ENCODE peak calls at places on chromosomes 16 and 17, in five cellular contexts. B, P, J, U and W are unnamed samples.

GRCh38 chr17:82603981-82604448 is 44.2 kb downstream of the WDR45B start:
- DNase-seq in P (peak), J (no peak), B (no peak), U (no peak), W (no peak)

GRCh38 chr16:17318200-17318599 is 152.6 kb downstream of the XYLT1 start:
- DNase-seq in J (no peak), B (peak), P (no peak), U (no peak), W (no peak)

GRCh38 chr16:58462499-58462996 is 37.4 kb upstream of the NDRG4 start:
- DNase-seq in J (no peak), B (no peak), P (no peak), U (peak), W (no peak)

GRCh38 chr17:15133143-15133542 is 132.0 kb downstream of the PMP22 start:
- DNase-seq in P (no peak), U (no peak), J (no peak), B (no peak), W (no peak)

GRCh38 chr16:58345574-58346354 is 46.5 kb upstream of the GINS3 start:
- DNase-seq in J (no peak), B (peak), U (no peak), P (no peak), W (no peak)

GRCh38 chr16:87728026-87728425 is 37.8 kb downstream of the KLHDC4 start:
- DNase-seq in B (peak), J (no peak), P (no peak), U (no peak), W (no peak)

GRCh38 chr16:57253410-57253927 is 8.4 kb downstream of the ARL2BP start:
- DNase-seq in B (peak), U (no peak), P (no peak), J (no peak), W (no peak)

GRCh38 chr16:61030616-61031015 is 1005.6 kb downstream of the CDH8 start:
- DNase-seq in U (no peak), J (no peak), P (no peak), B (no peak), W (no peak)

GRCh38 chr16:24685539-24686432 is 43.7 kb upstream of the TNRC6A start:
- DNase-seq in B (peak), P (peak), U (peak), J (peak), W (peak)

GRCh38 chr17:75996665-75997590 is 3.7 kb upstream of the CDK3 start:
- DNase-seq in P (no peak), U (no peak), B (peak), J (no peak), W (peak)

GRCh38 chr16:57264950-57265371 is 19.5 kb downstream of the PLLP start:
- DNase-seq in U (no peak), B (no peak), P (peak), J (no peak), W (no peak)

GRCh38 chr16:87380875-87381274 is 2.7 kb downstream of the FBXO31 start:
- DNase-seq in B (peak), P (no peak), U (no peak), J (no peak), W (no peak)

GRCh38 chr17:7132511-7133094 is 18.0 kb upstream of the ASGR2 start:
- DNase-seq in P (no peak), J (peak), B (peak), U (peak), W (peak)

GRCh38 chr17:4130715-4131114 is 12.1 kb downstream of the ZZEF1 start:
- DNase-seq in B (no peak), J (no peak), P (no peak), U (no peak), W (no peak)

GRCh38 chr16:8851761-8852403 is 16.9 kb downstream of the CARHSP1 start:
- DNase-seq in J (peak), P (peak), U (no peak), B (no peak), W (no peak)

GRCh38 chr16:84367297-84367680 is 1.0 kb upstream of the ATP2C2 start:
- DNase-seq in B (no peak), J (no peak), P (no peak), U (no peak), W (no peak)

GRCh38 chr17:59534583-59534982 is 30.8 kb upstream of the DHX40 start:
- DNase-seq in J (no peak), U (no peak), B (peak), P (peak), W (no peak)

GRCh38 chr16:89122322-89122831 is 28.7 kb downstream of the ACSF3 start:
- DNase-seq in B (no peak), P (no peak), U (no peak), J (peak), W (no peak)

GRCh38 chr17:62678214-62678919 is 50.9 kb downstream of the MRC2 start:
- DNase-seq in B (no peak), U (no peak), J (no peak), P (peak), W (no peak)

GRCh38 chr17:63309021-63309420 is 137.1 kb downstream of the CYB561 start:
- DNase-seq in U (no peak), J (no peak), B (peak), P (no peak), W (no peak)

GRCh38 chr17:81691608-81692007 is 7.8 kb downstream of the HGS start:
- DNase-seq in J (no peak), U (no peak), B (no peak), P (no peak), W (no peak)

GRCh38 chr17:75783069-75783783 is 1.4 kb upstream of the UNK start:
- DNase-seq in P (peak), J (no peak), U (no peak), B (peak), W (no peak)

GRCh38 chr16:68186877-68187276 is 49.0 kb downstream of the ESRP2 start:
- DNase-seq in B (no peak), U (no peak), P (no peak), J (no peak), W (no peak)

GRCh38 chr16:84607694-84608093 is 10.2 kb downstream of the COTL1 start:
- DNase-seq in P (no peak), J (no peak), U (no peak), B (no peak), W (no peak)

GRCh38 chr16:67641779-67642708 is 2.9 kb upstream of the CARMIL2 start:
- DNase-seq in B (peak), U (no peak), P (no peak), J (no peak), W (no peak)

GRCh38 chr16:66242672-66243071 is 123.8 kb upstream of the CDH5 start:
- DNase-seq in P (no peak), J (no peak), U (no peak), B (no peak), W (no peak)

GRCh38 chr16:31513126-31513525 is 4.9 kb upstream of the RUSF1 start:
- DNase-seq in P (no peak), B (peak), U (no peak), J (no peak), W (no peak)

GRCh38 chr16:56673916-56674315 is 4.3 kb downstream of the MT1H start:
- DNase-seq in U (no peak), J (no peak), B (peak), P (no peak), W (peak)

GRCh38 chr16:67245674-67246080 is 1.6 kb downstream of the FHOD1 start:
- DNase-seq in P (no peak), U (no peak), B (no peak), J (no peak), W (no peak)

GRCh38 chr16:79836129-79836528 is 235.6 kb upstream of the MAF start:
- DNase-seq in P (no peak), B (no peak), J (no peak), U (no peak), W (no peak)
- TF ChIP-seq CTCF in P (no peak), B (no peak), J (no peak), U (no peak), W (no peak)

GRCh38 chr16:51151951-51152663 is 1.0 kb upstream of the SALL1 start:
- DNase-seq in J (peak), P (peak), U (peak), B (peak), W (peak)
- TF ChIP-seq CTCF in J (no peak), P (no peak), U (no peak), B (no peak), W (no peak)

GRCh38 chr16:3088450-3088849 is 10.6 kb downstream of the ZSCAN10 start:
- DNase-seq in J (no peak), B (no peak), P (no peak), U (no peak), W (no peak)
- TF ChIP-seq CTCF in J (no peak), B (no peak), P (no peak), U (no peak), W (no peak)

DNA sequence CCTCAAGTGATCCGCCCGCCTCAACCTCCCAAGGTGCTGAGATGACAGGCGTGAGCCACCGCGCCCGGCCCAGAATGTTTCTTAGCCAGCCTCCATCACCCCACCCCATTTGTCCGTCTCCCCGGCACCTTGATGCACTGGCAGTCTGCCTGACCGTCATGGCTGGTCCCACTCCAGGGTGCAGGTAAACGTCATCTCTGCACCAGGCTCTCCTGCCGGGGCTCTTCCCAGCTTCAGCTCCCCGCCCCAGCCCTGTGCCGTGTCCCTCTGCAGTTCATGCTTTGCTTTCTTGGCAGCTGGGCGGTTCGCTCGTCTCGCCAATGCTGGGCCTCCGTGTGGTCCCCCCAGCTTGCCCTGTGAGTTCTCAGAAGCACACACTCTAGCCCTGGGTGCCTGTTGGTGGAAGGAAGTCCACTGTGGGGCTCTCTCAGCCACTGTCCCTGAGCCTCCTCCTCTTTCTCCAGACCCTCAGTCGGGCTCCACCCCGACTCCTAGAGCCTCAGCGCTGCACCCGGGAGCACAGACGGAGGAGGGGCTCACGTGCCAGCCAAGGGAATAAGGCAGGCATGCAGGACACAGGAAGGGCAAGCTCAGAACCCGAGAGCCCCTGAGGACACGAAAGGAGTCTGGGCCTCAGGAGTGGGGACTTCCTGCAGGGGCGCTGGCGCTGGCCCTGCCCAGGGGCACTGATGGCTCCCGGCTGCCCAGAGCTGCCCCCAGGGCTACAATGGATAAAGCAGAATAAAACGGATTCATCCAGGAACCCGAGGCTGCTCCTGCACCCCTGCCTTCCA is 12.0 kb downstream of the HS3ST6 start:
- DNase-seq in P (peak), B (no peak), U (no peak), J (no peak), W (no peak)
- TF ChIP-seq CTCF in P (no peak), B (no peak), U (no peak), J (no peak), W (no peak)

DNA sequence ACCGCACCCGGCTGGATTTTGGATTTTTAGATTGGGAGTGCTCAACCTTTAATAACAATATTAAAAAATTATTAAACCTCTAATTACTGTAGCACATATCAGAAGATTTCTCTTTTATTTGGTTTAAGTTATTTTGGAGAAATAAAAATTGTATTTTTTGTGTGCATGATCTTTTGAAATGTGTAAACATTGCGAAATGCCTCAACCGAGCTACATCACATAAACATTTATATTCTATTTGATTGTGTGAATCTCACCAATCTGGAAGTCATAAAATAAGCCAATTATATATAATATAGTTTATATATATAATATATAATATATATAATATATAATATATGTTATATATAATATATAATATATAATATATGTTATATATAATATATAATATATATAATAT is 696.2 kb upstream of the RBFOX1 start:
- DNase-seq in U (no peak), B (no peak), P (no peak), J (no peak), W (no peak)
- TF ChIP-seq CTCF in U (no peak), B (no peak), P (no peak), J (no peak), W (no peak)